ENCODE peak calls at places on chromosomes 3 and 15, in seven cellular contexts. W is IMR-90, D is H9, V is trophoblast cell, A is mesendoderm, H is H1, K is mesenchymal stem cell. N is an unnamed sample.

GRCh38 chr15:48632651-48633050 is 12.9 kb downstream of the FBN1 start:
- DNase-seq in W (no peak), D (no peak), V (no peak), A (no peak), H (no peak), K (no peak), N (no peak)

GRCh38 chr3:71536376-71536965 is 47.1 kb downstream of the FOXP1 start:
- DNase-seq in W (peak; percentile 86), D (no peak), V (no peak), A (no peak), H (no peak), K (peak; percentile 90), N (no peak)

GRCh38 chr3:85475346-85475745 is 516.6 kb downstream of the CADM2 start:
- DNase-seq in W (no peak), D (no peak), V (no peak), A (no peak), H (no peak), K (no peak), N (no peak)

GRCh38 chr3:151895881-151896661 is 22.6 kb downstream of the SUCNR1 start:
- DNase-seq in W (no peak), D (no peak), V (no peak), A (no peak), H (no peak), K (no peak), N (no peak)

GRCh38 chr3:15778332-15778858 is 19.4 kb downstream of the ANKRD28 start:
- DNase-seq in W (no peak), D (no peak), V (no peak), A (peak; percentile 48), H (no peak), K (peak; percentile 30), N (no peak)

GRCh38 chr3:186841637-186842036 is 873 bp upstream of the ADIPOQ start:
- DNase-seq in W (no peak), D (no peak), V (peak; percentile 48), A (no peak), H (no peak), K (no peak), N (no peak)

GRCh38 chr15:70271422-70272088 is 173.8 kb upstream of the TLE3 start:
- DNase-seq in W (peak; percentile 95), D (no peak), V (peak; percentile 86), A (peak; percentile 91), H (peak; percentile 33), K (peak; percentile 97), N (peak; percentile 43)

GRCh38 chr3:88044411-88044810 is 14.4 kb downstream of the CGGBP1 start:
- DNase-seq in W (no peak), D (no peak), V (no peak), A (no peak), H (no peak), K (no peak), N (no peak)

GRCh38 chr3:42906085-42906904 is at the start of gene ZNF662:
- DNase-seq in W (no peak), D (peak; percentile 33), V (peak; percentile 38), A (no peak), H (no peak), K (no peak), N (no peak)

GRCh38 chr15:45179221-45179985 is 8.4 kb downstream of the SHF start:
- DNase-seq in W (no peak), D (peak; percentile 81), V (peak; percentile 64), A (peak; percentile 79), H (no peak), K (no peak), N (no peak)

GRCh38 chr15:73127302-73127936 is 75.2 kb downstream of the NEO1 start:
- DNase-seq in W (peak; percentile 30), D (peak; percentile 50), V (peak; percentile 65), A (peak; percentile 73), H (no peak), K (peak; percentile 58), N (peak; percentile 26)

GRCh38 chr15:89912145-89912673 is 543 bp downstream of the ARPIN start:
- DNase-seq in W (no peak), D (peak; percentile 61), V (peak; percentile 50), A (peak; percentile 35), H (no peak), K (peak; percentile 37), N (peak; percentile 26)

GRCh38 chr3:41711656-41712055 is 250.2 kb downstream of the ULK4 start:
- DNase-seq in W (peak; percentile 42), D (no peak), V (no peak), A (peak; percentile 60), H (no peak), K (peak; percentile 28), N (no peak)

GRCh38 chr15:91885714-91886265 is 32.3 kb downstream of the SLCO3A1 start:
- DNase-seq in W (no peak), D (no peak), V (peak; percentile 10), A (peak; percentile 39), H (no peak), K (no peak), N (no peak)

DNA sequence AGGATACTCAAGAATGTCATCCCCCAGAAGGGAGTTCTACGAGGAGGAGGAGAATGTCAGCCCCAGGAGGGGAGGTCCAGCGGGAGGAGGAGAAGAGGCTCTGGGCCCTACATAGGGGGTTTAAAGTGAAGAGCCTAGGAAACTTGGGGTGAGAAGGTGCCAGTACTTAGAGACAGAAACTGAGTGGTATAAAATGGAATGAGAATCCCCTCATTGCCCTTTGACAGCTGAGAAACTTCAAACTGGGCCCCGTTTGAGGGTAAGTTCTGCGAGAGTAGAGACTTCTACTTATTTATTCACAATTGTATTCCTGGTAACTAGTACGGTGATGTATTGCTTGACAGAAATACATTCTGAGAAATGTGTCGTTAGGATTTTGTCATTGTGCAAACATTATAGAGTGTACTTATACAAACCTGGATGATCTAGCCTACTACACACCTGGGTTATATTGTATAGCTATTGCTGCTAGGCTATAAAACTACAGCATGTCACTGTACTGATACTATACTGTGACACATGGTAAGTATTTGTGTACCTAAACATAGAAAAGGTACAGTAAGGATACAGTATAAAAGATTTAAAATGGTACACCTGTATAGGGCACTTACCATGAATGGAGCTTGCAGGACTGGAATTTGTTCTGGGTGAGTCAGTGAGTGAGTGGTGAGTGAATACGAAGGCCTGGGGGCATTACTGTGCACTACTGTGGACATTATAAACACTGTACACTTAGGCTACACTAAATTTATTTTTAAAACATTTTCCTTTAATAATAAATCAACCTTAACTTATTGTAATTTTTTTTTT is 62.0 kb downstream of the TSC22D2 start:
- DNase-seq in W (peak; percentile 79), D (no peak), V (peak; percentile 85), A (no peak), H (no peak), K (peak; percentile 65), N (no peak)
- H3K9ac ChIP-seq in W (no peak overlapping the region), D (no peak overlapping the region), V (no peak overlapping the region), A (no peak overlapping the region), H (no peak overlapping the region), K (peak overlapping the region; percentile 32), N (no peak overlapping the region)

GRCh38 chr15:99441427-99441766 is 124.4 kb upstream of the MEF2A start:
- DNase-seq in W (no peak), D (no peak), V (no peak), A (no peak), H (no peak), K (no peak), N (no peak)

GRCh38 chr15:99443768-99444446 is 121.9 kb upstream of the MEF2A start:
- DNase-seq in W (no peak), D (no peak), V (no peak), A (no peak), H (no peak), K (no peak), N (no peak)

GRCh38 chr15:99443056-99443756 is 122.6 kb upstream of the MEF2A start:
- DNase-seq in W (no peak), D (no peak), V (no peak), A (no peak), H (no peak), K (no peak), N (no peak)

GRCh38 chr15:99441871-99442267 is 123.9 kb upstream of the MEF2A start:
- DNase-seq in W (no peak), D (no peak), V (no peak), A (no peak), H (no peak), K (no peak), N (no peak)

DNA sequence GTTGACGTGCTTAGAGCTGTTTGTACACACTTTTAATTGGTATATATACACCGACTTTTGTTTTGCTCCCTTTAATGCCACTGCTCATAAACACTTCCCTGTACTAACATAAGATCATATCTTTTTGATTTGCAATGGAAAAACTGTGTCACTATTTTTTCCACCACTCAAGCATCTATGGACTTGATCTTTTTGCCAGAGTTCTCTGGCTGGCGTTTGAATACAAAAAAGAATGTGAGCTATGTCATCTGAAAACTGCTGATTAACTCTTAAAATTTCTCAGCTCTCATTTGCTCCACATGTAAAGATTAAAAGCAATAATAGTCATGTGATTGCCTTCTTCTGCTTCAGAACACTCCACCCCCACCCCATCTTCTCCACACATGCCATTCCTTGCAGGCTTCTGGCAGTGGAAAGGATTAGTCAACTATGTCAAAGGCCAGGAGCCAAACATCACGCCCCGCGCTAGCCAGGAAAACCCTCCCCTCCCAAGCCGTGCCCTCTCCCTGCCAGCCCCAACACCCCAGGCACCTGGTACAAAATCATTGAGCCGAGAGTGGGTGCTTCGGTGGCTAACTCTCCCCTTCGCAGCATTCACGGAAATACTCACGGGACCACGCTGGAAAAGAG is 123.4 kb upstream of the MEF2A start:
- DNase-seq in W (peak; percentile 90), D (no peak), V (peak; percentile 61), A (peak; percentile 34), H (no peak), K (peak; percentile 87), N (no peak)
- H3K4me1 ChIP-seq in W (peaks cover 14% of the 10 kb centered on the region), D (no peaks in the 10 kb centered on the region), V (peaks cover 21% of the 10 kb centered on the region), A (peaks cover 2% of the 10 kb centered on the region), H (peaks cover 5% of the 10 kb centered on the region), K (peaks cover 36% of the 10 kb centered on the region), N (peaks cover 5% of the 10 kb centered on the region)

GRCh38 chr3:77506384-77506783 is 466.5 kb downstream of the ROBO2 start:
- DNase-seq in W (no peak), D (no peak), V (no peak), A (no peak), H (no peak), K (no peak), N (no peak)
- H2BK120ac ChIP-seq in W (no peak overlapping the region), D (no peak overlapping the region), V (no peak overlapping the region), A (no peak overlapping the region), H (no peak overlapping the region), K (no peak overlapping the region), N (no peak overlapping the region)

GRCh38 chr3:122680381-122681293 is at the start of gene PARP14:
- DNase-seq in W (peak; percentile 68), D (peak; percentile 67), V (peak; percentile 74), A (peak; percentile 71), H (no peak), K (peak; percentile 90), N (peak; percentile 26)
- H3K9ac ChIP-seq in W (peak within 1 kb of the TSS; percentile 99), D (peak within 1 kb of the TSS; percentile 56), V (peak within 1 kb of the TSS; percentile 59), A (peak within 1 kb of the TSS; percentile 75), H (peak within 1 kb of the TSS; percentile 58), K (peak within 1 kb of the TSS; percentile 94), N (peak within 1 kb of the TSS; percentile 50)

GRCh38 chr3:50153782-50154475 is 1.2 kb upstream of the SEMA3F start:
- DNase-seq in W (no peak), D (no peak), V (no peak), A (no peak), H (no peak), K (no peak), N (no peak)
- H3K4me1 ChIP-seq in W (peaks cover 25% of the 10 kb centered on the region), D (peaks cover 3% of the 10 kb centered on the region), V (peaks cover 52% of the 10 kb centered on the region), A (peaks cover 22% of the 10 kb centered on the region), H (peaks cover 55% of the 10 kb centered on the region), K (peaks cover 36% of the 10 kb centered on the region), N (peaks cover 10% of the 10 kb centered on the region)